ENCODE peak calls at places on chromosomes 6 and 20, in nine cellular contexts. W is heart left ventricle; T is cardiac fibroblast; C is brain microvascular endothelial cell; Q is CD8-positive, alpha-beta T cell; N is IMR-90; Y is AG09309; I is neural progenitor cell; M is A549. V is an unnamed sample.

GRCh38 chr20:4087923-4088322 is 72.6 kb upstream of the RNF24 start:
- DNase-seq in W (no peak), T (no peak), C (peak; percentile 50), Q (no peak), N (peak; percentile 57), Y (no peak), I (no peak), M (no peak), V (peak; percentile 67)

GRCh38 chr20:52924411-52925271 is 47.5 kb upstream of the TSHZ2 start:
- DNase-seq in W (no peak), T (no peak), C (no peak), Q (no peak), N (no peak), Y (no peak), I (no peak), M (no peak), V (peak; percentile 0)

GRCh38 chr6:26240157-26240980 is 124.6 kb upstream of the BTN3A2 start:
- DNase-seq in W (peak; percentile 69), T (peak; percentile 97), C (peak; percentile 70), Q (peak; percentile 62), N (peak; percentile 93), Y (no peak), I (peak; percentile 71), M (no peak), V (peak; percentile 98)

GRCh38 chr6:118685823-118686449 is 34.5 kb upstream of the CEP85L start:
- DNase-seq in W (no peak), T (no peak), C (no peak), Q (no peak), N (no peak), Y (no peak), I (peak; percentile 41), M (no peak), V (peak; percentile 36)

GRCh38 chr6:149211046-149211571 is 106.4 kb upstream of the TAB2 start:
- DNase-seq in W (no peak), T (peak; percentile 13), C (peak; percentile 53), Q (no peak), N (peak; percentile 43), Y (no peak), I (no peak), M (no peak), V (peak; percentile 37)

GRCh38 chr6:168201383-168201782 is 118.2 kb downstream of the DACT2 start:
- DNase-seq in W (no peak), T (peak; percentile 10), C (no peak), Q (no peak), N (no peak), Y (no peak), I (peak; percentile 72), M (peak; percentile 37), V (no peak)

GRCh38 chr20:37231970-37232620 is 29.5 kb downstream of the GHRH start:
- DNase-seq in W (no peak), T (no peak), C (no peak), Q (no peak), N (no peak), Y (no peak), I (peak; percentile 72), M (no peak), V (no peak)

GRCh38 chr6:21479140-21479539 is 114.4 kb upstream of the SOX4 start:
- DNase-seq in W (no peak), T (peak; percentile 92), C (peak; percentile 34), Q (no peak), N (peak; percentile 23), Y (no peak), I (no peak), M (no peak), V (peak; percentile 77)

GRCh38 chr6:118207947-118208346 is 300.9 kb downstream of the SLC35F1 start:
- DNase-seq in W (no peak), T (no peak), C (no peak), Q (no peak), N (no peak), Y (no peak), I (no peak), M (no peak), V (no peak)

GRCh38 chr6:63844287-63844686 is 208.7 kb downstream of the PHF3 start:
- DNase-seq in W (no peak), T (peak; percentile 62), C (peak; percentile 16), Q (no peak), N (peak; percentile 96), Y (no peak), I (no peak), M (no peak), V (peak; percentile 47)

GRCh38 chr20:31927758-31928157 is 24.1 kb downstream of the PDRG1 start:
- DNase-seq in W (no peak), T (no peak), C (no peak), Q (no peak), N (no peak), Y (no peak), I (no peak), M (no peak), V (no peak)

GRCh38 chr20:31933698-31934097 is 18.1 kb downstream of the PDRG1 start:
- DNase-seq in W (no peak), T (no peak), C (no peak), Q (no peak), N (no peak), Y (no peak), I (no peak), M (no peak), V (no peak)

GRCh38 chr20:31926493-31926892 is 25.4 kb downstream of the PDRG1 start:
- DNase-seq in W (no peak), T (no peak), C (no peak), Q (no peak), N (no peak), Y (no peak), I (no peak), M (no peak), V (no peak)

GRCh38 chr20:31934491-31934890 is 17.4 kb downstream of the PDRG1 start:
- DNase-seq in W (no peak), T (no peak), C (no peak), Q (no peak), N (no peak), Y (no peak), I (no peak), M (no peak), V (no peak)

DNA sequence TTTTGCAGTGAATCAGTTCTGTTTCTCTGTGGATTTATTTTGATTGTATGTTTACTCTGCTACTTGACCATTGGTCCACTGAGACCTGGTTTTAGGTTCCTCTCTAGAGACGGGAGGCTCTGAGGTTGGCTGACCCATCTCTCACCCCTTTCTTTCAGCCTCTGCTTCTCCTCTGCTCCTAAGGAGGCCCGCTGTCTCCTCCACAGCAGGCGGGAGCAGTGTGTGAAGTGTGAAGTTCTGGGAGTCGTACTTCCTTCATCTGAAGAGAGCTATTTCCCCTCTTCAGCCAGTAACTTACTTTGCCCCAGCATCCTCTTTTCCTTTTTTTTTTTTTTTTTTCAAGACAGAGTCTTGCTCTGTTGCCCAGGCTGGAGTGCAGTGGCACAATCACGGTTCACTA is 21.1 kb downstream of the PDRG1 start:
- DNase-seq in W (no peak), T (no peak), C (no peak), Q (no peak), N (no peak), Y (no peak), I (no peak), M (no peak), V (no peak)
- TF ChIP-seq CTCF in W (no peak), T (no peak), C (no peak), Q (no peak), N (no peak), Y (no peak), I (no peak), M (no peak), V (no peak)

DNA sequence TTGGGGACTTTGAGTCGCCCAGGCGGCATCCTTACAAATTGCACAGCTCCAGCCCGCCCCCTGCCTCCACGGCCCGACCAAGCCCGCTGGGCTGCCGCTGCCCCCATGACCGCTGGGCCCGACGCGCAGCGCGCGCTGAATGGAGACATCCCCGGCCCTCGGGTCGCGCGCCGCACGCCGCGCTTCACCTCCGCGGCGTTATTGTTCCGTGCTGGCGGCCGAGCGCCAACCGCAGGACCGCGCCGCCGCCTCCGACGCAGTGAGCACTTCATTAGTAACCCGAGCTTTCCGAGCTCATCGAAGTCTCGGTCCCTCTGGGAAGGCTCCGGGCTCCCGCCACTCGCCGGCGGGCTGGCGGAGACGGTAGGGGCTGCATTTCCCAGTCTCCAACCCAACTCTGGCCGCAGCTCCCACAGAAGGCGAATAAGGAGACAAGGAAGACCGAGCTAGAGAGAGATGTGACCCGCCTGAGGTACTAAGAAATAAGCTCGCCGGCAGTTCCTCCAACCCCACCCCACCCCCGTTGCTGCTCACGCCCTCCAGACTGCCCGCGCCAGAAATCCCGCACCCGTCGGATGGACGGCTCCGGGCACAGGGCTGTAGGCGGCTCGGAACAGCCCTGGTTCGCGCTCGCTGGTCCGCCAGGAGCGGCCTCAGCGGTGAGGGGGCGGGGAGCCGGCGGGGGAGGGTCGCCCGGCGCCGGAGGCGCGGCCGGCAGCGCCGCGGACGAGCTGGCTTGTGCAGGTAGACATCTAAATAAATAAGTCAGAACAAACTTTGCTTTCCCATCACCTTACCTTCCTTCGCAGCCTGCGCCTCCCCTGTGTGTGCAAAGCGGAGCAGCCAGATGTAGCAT is 683 bp downstream of the EPHA7 start:
- DNase-seq in W (peak; percentile 33), T (peak; percentile 22), C (peak; percentile 18), Q (no peak), N (no peak), Y (no peak), I (peak; percentile 92), M (peak; percentile 4), V (peak; percentile 34)
- H3K4me3 ChIP-seq in W (peak overlapping the region; percentile 61), T (peak overlapping the region; percentile 55), C (peak overlapping the region; percentile 61), Q (peak overlapping the region; percentile 47), N (peak overlapping the region; percentile 32), Y (peak overlapping the region; percentile 37), I (peak overlapping the region; percentile 99), M (peak overlapping the region; percentile 48), V (peak overlapping the region; percentile 55)

DNA sequence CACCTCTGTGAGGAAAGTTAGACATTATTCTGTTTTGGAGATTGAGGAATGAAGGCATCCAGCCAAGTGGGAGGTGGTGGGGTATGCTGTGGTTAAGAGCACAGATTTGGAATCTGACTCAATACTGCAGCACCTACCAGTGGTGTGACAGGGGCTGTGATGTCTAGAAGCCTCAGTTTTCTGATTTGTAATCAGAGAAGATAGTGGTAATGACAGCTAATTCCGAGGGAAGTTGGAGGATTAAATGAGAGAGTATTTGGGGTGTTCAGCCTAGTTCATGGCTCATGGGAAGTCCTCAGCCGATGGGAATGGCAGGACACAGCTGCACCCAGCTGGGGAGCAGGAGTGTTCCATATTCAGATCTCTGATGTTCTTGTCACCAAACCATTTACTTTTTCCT is 9.2 kb downstream of the SLC9A8 start:
- DNase-seq in W (no peak), T (peak; percentile 77), C (peak; percentile 32), Q (no peak), N (peak; percentile 71), Y (no peak), I (no peak), M (no peak), V (peak; percentile 76)
- TF ChIP-seq CTCF in W (peak; percentile 12), T (peak; percentile 39), C (peak; percentile 53), Q (no peak), N (peak; percentile 42), Y (peak; percentile 65), I (no peak), M (no peak), V (peak; percentile 63)

GRCh38 chr6:47075741-47076421 is 33.7 kb upstream of the ADGRF1 start:
- DNase-seq in W (no peak), T (no peak), C (no peak), Q (no peak), N (no peak), Y (no peak), I (no peak), M (no peak), V (no peak)
- H3K4me3 ChIP-seq in W (no peak overlapping the region), T (no peak overlapping the region), C (no peak overlapping the region), Q (no peak overlapping the region), N (no peak overlapping the region), Y (no peak overlapping the region), I (no peak overlapping the region), M (no peak overlapping the region), V (no peak overlapping the region)